ENCODE peak calls at places on chromosomes 11 and 22, in ten cellular contexts. A is HTR-8/SVneo, W is nephron progenitor cell, R is HT1080, C is anterior cingulate cortex, P is T-helper 17 cell, N is Calu3, O is A549, J is activated gamma-delta T cell treated with Interleukin-2 at 50 U/mL for 16 hours, S is tibial artery. X is an unnamed sample.

GRCh38 chr22:50436134-50436830 is 38.6 kb downstream of the SBF1 start:
- DNase-seq in W (no peak), A (no peak), C (no peak), R (no peak), J (no peak), S (no peak), P (no peak), O (no peak), N (no peak), X (no peak)

GRCh38 chr11:56509439-56509838 is 18.3 kb upstream of the OR5M8 start:
- DNase-seq in W (no peak), A (no peak), P (no peak), C (no peak), N (peak; percentile 17), R (no peak), S (no peak), O (no peak), J (no peak), X (no peak)

GRCh38 chr11:819943-820649 is 1.4 kb downstream of the PNPLA2 start:
- DNase-seq in R (peak; percentile 85), W (peak; percentile 80), C (peak; percentile 49), N (peak; percentile 93), O (peak; percentile 77), A (peak; percentile 73), P (peak; percentile 93), J (peak; percentile 97), S (peak; percentile 97), X (peak; percentile 91)

GRCh38 chr11:35615911-35616900 is 2.1 kb upstream of the FJX1 start:
- DNase-seq in N (peak; percentile 30), S (no peak), R (peak; percentile 50), P (no peak), J (peak; percentile 6), O (peak; percentile 52), C (peak; percentile 24), W (no peak), A (peak; percentile 44), X (no peak)

GRCh38 chr11:1949302-1949701 is 2.2 kb downstream of the MRPL23 start:
- DNase-seq in P (no peak), W (no peak), R (no peak), S (peak; percentile 25), C (no peak), O (no peak), J (no peak), A (no peak), N (no peak), X (no peak)

GRCh38 chr22:44454113-44454769 is 43.8 kb downstream of the RTL6 start:
- DNase-seq in O (no peak), P (no peak), W (no peak), J (no peak), R (no peak), S (no peak), N (no peak), A (no peak), C (no peak), X (no peak)

GRCh38 chr22:30265851-30266444 is 703 bp downstream of the OSM start:
- DNase-seq in J (peak; percentile 79), R (no peak), A (no peak), W (no peak), O (no peak), C (no peak), N (no peak), P (peak; percentile 73), S (peak; percentile 82), X (no peak)

GRCh38 chr11:118003021-118003423 is 16.8 kb downstream of the IL10RA start:
- DNase-seq in A (no peak), W (no peak), N (no peak), C (no peak), O (no peak), S (no peak), P (no peak), R (no peak), J (peak; percentile 42), X (no peak)

GRCh38 chr11:77080643-77081210 is 14.0 kb downstream of the CAPN5 start:
- DNase-seq in S (no peak), W (no peak), O (no peak), R (peak; percentile 40), P (peak; percentile 5), N (no peak), J (no peak), C (no peak), A (no peak), X (no peak)

GRCh38 chr11:36306888-36307287 is 10.8 kb downstream of the PRR5L start:
- DNase-seq in O (no peak), R (peak; percentile 47), W (peak; percentile 41), P (no peak), S (no peak), C (no peak), J (peak; percentile 22), N (no peak), A (no peak), X (no peak)

GRCh38 chr11:62882811-62883496 is 2.3 kb downstream of the SLC3A2 start:
- DNase-seq in S (no peak), C (no peak), W (no peak), P (no peak), J (no peak), A (no peak), O (no peak), R (no peak), N (no peak), X (no peak)

GRCh38 chr11:60899021-60899936 is 7.1 kb downstream of the PRPF19 start:
- DNase-seq in P (no peak), W (peak; percentile 48), A (peak; percentile 61), R (peak; percentile 77), C (no peak), J (peak; percentile 24), O (peak; percentile 76), N (peak; percentile 58), S (no peak), X (no peak)

GRCh38 chr11:119320593-119321524 is 3.9 kb upstream of the MCAM start:
- DNase-seq in J (peak; percentile 45), S (peak; percentile 92), P (peak; percentile 43), N (peak; percentile 23), O (no peak), W (peak; percentile 74), C (no peak), A (no peak), R (peak; percentile 65), X (peak; percentile 74)

GRCh38 chr11:7551571-7551970 is 37.8 kb downstream of the PPFIBP2 start:
- DNase-seq in R (peak; percentile 58), P (no peak), S (no peak), W (no peak), A (peak; percentile 24), J (no peak), N (no peak), O (no peak), C (no peak), X (no peak)

GRCh38 chr11:27420722-27421572 is 51.6 kb downstream of the LGR4 start:
- DNase-seq in R (no peak), W (no peak), J (no peak), N (no peak), C (no peak), P (no peak), S (no peak), A (peak; percentile 10), O (no peak), X (no peak)

GRCh38 chr22:38203855-38204497 is 2.2 kb downstream of the MAFF start:
- DNase-seq in O (no peak), P (no peak), W (no peak), R (peak; percentile 87), C (no peak), A (no peak), N (no peak), J (no peak), S (no peak), X (no peak)

GRCh38 chr11:105989124-105989523 is 32.9 kb downstream of the MSANTD4 start:
- DNase-seq in P (no peak), C (no peak), S (no peak), W (no peak), N (no peak), J (no peak), R (no peak), O (no peak), A (no peak), X (no peak)

GRCh38 chr22:20110359-20110985 is 5.4 kb upstream of the RANBP1 start:
- DNase-seq in C (no peak), A (no peak), S (no peak), W (no peak), R (no peak), J (no peak), O (no peak), P (no peak), N (no peak), X (no peak)

GRCh38 chr11:107859459-107860239 is 1.1 kb upstream of the SLC35F2 start:
- DNase-seq in W (peak; percentile 20), O (peak; percentile 41), R (peak; percentile 55), P (no peak), N (peak; percentile 44), J (peak; percentile 8), S (peak; percentile 67), C (no peak), A (peak; percentile 78), X (peak; percentile 61)

GRCh38 chr11:34566736-34567135 is 53.1 kb upstream of the ELF5 start:
- DNase-seq in N (no peak), C (no peak), A (no peak), W (no peak), P (no peak), O (no peak), S (no peak), R (no peak), J (no peak), X (no peak)

GRCh38 chr11:67266424-67267187 is at the start of gene GRK2:
- DNase-seq in N (peak; percentile 42), S (peak; percentile 70), R (no peak), A (peak; percentile 67), C (no peak), P (peak; percentile 45), J (no peak), O (peak; percentile 44), W (peak; percentile 61), X (no peak)

GRCh38 chr11:20156876-20157613 is 3.2 kb downstream of the DBX1 start:
- DNase-seq in N (no peak), C (no peak), O (no peak), R (no peak), S (no peak), W (no peak), J (peak; percentile 13), A (no peak), P (peak; percentile 14), X (no peak)

GRCh38 chr22:43133401-43133800 is 9.8 kb downstream of the MCAT start:
- DNase-seq in O (no peak), W (no peak), P (no peak), C (no peak), R (no peak), A (no peak), N (no peak), S (no peak), J (no peak), X (no peak)

GRCh38 chr11:117870176-117870952 is 6.1 kb downstream of the FXYD6 start:
- DNase-seq in J (no peak), W (no peak), A (no peak), O (no peak), S (no peak), C (peak; percentile 42), R (no peak), N (peak; percentile 23), P (no peak), X (no peak)

GRCh38 chr22:27990879-27991278 is 71.8 kb upstream of the PITPNB start:
- DNase-seq in S (peak; percentile 86), P (no peak), J (no peak), A (peak; percentile 10), R (peak; percentile 57), O (peak; percentile 13), N (peak; percentile 45), C (no peak), W (peak; percentile 51), X (no peak)

GRCh38 chr22:30810105-30810504 is 115.4 kb downstream of the OSBP2 start:
- DNase-seq in O (no peak), J (no peak), C (no peak), R (peak; percentile 84), A (no peak), P (no peak), N (no peak), W (no peak), S (no peak), X (no peak)

GRCh38 chr11:28964811-28965210 is 856.6 kb downstream of the METTL15 start:
- DNase-seq in W (no peak), N (no peak), J (no peak), S (no peak), O (no peak), A (no peak), R (no peak), C (no peak), P (no peak), X (no peak)

GRCh38 chr11:17972987-17973386 is 39.9 kb downstream of the SERGEF start:
- DNase-seq in S (no peak), J (no peak), C (peak; percentile 12), A (peak; percentile 58), O (peak; percentile 23), P (no peak), W (peak; percentile 66), R (peak; percentile 86), N (peak; percentile 32), X (peak; percentile 47)

X was measured in breast epithelium.